ENCODE peak calls at places on chromosome X, in four cellular contexts. W is CD8-positive, alpha-beta memory T cell; D is PC-3; F is endodermal cell. Y is an unnamed sample. For H3K27me3, the result is how much of the 10 kb centered on the place peaks cover.

GRCh38 chrX:111869639-111870034 is 6.3 kb upstream of the TRPC5OS start:
- DNase-seq in W (no peak), D (peak), F (peak), Y (no peak)

GRCh38 chrX:131739823-131740222 is 195.9 kb downstream of the OR13H1 start:
- DNase-seq in W (no peak), D (no peak), F (no peak), Y (no peak)

GRCh38 chrX:72094894-72095293 is 36.8 kb downstream of the RTL5 start:
- DNase-seq in W (peak), D (no peak), F (peak), Y (peak)

GRCh38 chrX:23952984-23953907 is 45.4 kb downstream of the CXorf58 start:
- DNase-seq in W (peak), D (no peak), F (peak), Y (peak)

GRCh38 chrX:106415276-106415895 is 196.4 kb upstream of the RADX start:
- DNase-seq in W (no peak), D (peak), F (peak), Y (no peak)

GRCh38 chrX:108437354-108437753 is 868 bp downstream of the COL4A6 start:
- DNase-seq in W (no peak), D (no peak), F (no peak), Y (no peak)

GRCh38 chrX:31715675-31716074 is 643.8 kb upstream of the FTHL17 start:
- DNase-seq in W (no peak), D (peak), F (no peak), Y (no peak)

GRCh38 chrX:43510194-43510593 is 145.9 kb upstream of the MAOA start:
- DNase-seq in W (no peak), D (no peak), F (no peak), Y (no peak)

GRCh38 chrX:134692990-134693389 is 34.7 kb upstream of the PLAC1 start:
- DNase-seq in W (no peak), D (peak), F (no peak), Y (no peak)

GRCh38 chrX:22171287-22172060 is 101.2 kb upstream of the CBLL2 start:
- DNase-seq in W (no peak), D (peak), F (peak), Y (no peak)

GRCh38 chrX:132820675-132821074 is 137.8 kb downstream of the HS6ST2 start:
- DNase-seq in W (no peak), D (no peak), F (no peak), Y (no peak)

GRCh38 chrX:5775985-5776384 is 452.7 kb downstream of the NLGN4X start:
- DNase-seq in W (no peak), D (no peak), F (no peak), Y (no peak)

GRCh38 chrX:150680974-150681373 is 12.2 kb upstream of the MTMR1 start:
- DNase-seq in W (no peak), D (peak), F (peak), Y (no peak)

GRCh38 chrX:130772313-130773140 is 130.5 kb downstream of the ENOX2 start:
- DNase-seq in W (no peak), D (peak), F (no peak), Y (no peak)

GRCh38 chrX:48480142-48480541 is 4.1 kb downstream of the FTSJ1 start:
- DNase-seq in W (no peak), D (no peak), F (no peak), Y (no peak)

GRCh38 chrX:118272237-118272636 is 73.7 kb upstream of the WDR44 start:
- DNase-seq in W (no peak), D (peak), F (no peak), Y (no peak)

GRCh38 chrX:9383655-9384054 is 81.2 kb upstream of the TBL1X start:
- DNase-seq in W (no peak), D (no peak), F (no peak), Y (no peak)

GRCh38 chrX:48474127-48474526 is 1.9 kb upstream of the FTSJ1 start:
- DNase-seq in W (no peak), D (peak), F (no peak), Y (no peak)

GRCh38 chrX:39011454-39012204 is 210.4 kb downstream of the MID1IP1 start:
- DNase-seq in W (no peak), D (peak), F (no peak), Y (no peak)

GRCh38 chrX:21153503-21153902 is 220.7 kb upstream of the CNKSR2 start:
- DNase-seq in W (no peak), D (no peak), F (no peak), Y (no peak)

GRCh38 chrX:11461181-11462001 is 168.2 kb downstream of the AMELX start:
- DNase-seq in W (no peak), D (no peak), F (no peak), Y (no peak)

GRCh38 chrX:9171841-9172240 is 137.9 kb upstream of the FAM9B start:
- DNase-seq in W (no peak), D (peak), F (no peak), Y (no peak)

GRCh38 chrX:63713510-63713909 is 71.5 kb downstream of the ARHGEF9 start:
- DNase-seq in W (no peak), D (no peak), F (peak), Y (no peak)

GRCh38 chrX:11341274-11342256 is 48.4 kb downstream of the AMELX start:
- DNase-seq in W (no peak), D (peak), F (no peak), Y (peak)

GRCh38 chrX:45851434-45851991 is 650.8 kb upstream of the DIPK2B start:
- DNase-seq in W (peak), D (peak), F (peak), Y (no peak)

GRCh38 chrX:66633541-66633940 is 5.3 kb downstream of the EDA2R start:
- DNase-seq in W (no peak), D (no peak), F (no peak), Y (no peak)

GRCh38 chrX:128754130-128754529 is 701.9 kb upstream of the ACTRT1 start:
- DNase-seq in W (no peak), D (no peak), F (no peak), Y (no peak)

GRCh38 chrX:9785944-9786741 is at the start of gene SHROOM2:
- DNase-seq in W (no peak), D (peak), F (peak), Y (no peak)

GRCh38 chrX:108309144-108309543 is 129.1 kb downstream of the COL4A6 start:
- DNase-seq in W (no peak), D (peak), F (no peak), Y (no peak)

GRCh38 chrX:53715336-53715924 is 28.9 kb upstream of the HUWE1 start:
- DNase-seq in W (no peak), D (peak), F (no peak), Y (peak)

GRCh38 chrX:110287605-110288004 is 30.3 kb downstream of the AMMECR1 start:
- DNase-seq in W (no peak), D (no peak), F (no peak), Y (no peak)

GRCh38 chrX:113391875-113392274 is 551.2 kb upstream of the AMOT start:
- DNase-seq in W (no peak), D (no peak), F (no peak), Y (no peak)
- H3K27me3 ChIP-seq in W (under half), D (under half), F (under half), Y (under half)

DNA sequence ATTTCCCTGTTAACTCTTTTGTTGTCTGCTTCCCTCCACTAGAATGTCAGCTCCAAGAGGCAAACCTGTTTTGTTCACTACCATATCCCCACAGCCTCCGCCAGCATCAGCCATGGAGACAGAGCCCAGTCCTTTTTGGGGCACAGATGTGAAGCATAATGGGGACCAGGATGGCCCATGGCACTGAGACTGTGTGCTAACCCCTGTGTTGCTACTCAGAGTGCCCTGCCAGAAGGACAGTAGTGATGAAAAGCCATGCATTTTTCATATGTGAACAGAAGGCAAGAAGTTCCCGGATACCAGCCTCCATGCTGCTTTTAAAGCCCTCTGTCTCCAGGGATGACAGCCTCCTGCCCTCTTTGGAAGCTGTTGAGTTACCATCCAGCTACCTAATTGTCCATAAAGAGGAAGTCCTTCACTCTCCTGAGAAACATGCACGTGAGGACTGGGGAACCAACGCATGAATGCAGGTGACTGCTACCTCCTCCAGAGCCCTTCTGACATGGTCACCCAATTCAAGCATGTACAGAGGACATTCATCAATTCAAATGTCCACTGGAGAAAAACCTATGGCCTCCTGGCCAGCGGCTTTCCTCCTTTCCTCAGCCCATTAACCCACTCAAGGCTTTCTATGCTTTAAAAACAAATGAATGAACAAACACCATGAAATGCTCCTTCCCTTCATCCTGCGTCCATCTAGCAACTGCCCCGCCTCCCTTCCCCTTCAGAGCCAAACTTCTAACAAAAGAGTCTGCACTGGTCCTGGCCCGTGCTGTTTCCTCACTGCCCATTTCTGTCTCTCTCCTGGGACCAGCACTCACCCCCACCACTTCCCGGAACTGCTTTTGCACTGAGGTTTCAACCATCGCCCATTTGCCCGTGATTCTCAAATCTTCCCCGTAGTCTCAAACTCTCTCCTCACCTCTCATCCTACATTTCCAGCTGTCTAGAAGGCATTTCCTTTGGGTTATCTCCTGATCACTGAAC is 18.0 kb downstream of the PNMA6F start:
- DNase-seq in W (no peak), D (no peak), F (no peak), Y (no peak)
- H3K27me3 ChIP-seq in W (under half), D (under half), F (under half), Y (under half)

GRCh38 chrX:17291141-17291900 is 83.7 kb upstream of the NHS start:
- DNase-seq in W (no peak), D (peak), F (no peak), Y (no peak)
- H3K27me3 ChIP-seq in W (under half), D (under half), F (under half), Y (under half)

GRCh38 chrX:68697465-68698125 is 50.1 kb downstream of the STARD8 start:
- DNase-seq in W (no peak), D (no peak), F (no peak), Y (no peak)

GRCh38 chrX:68696267-68696666 is 48.8 kb downstream of the STARD8 start:
- DNase-seq in W (no peak), D (no peak), F (no peak), Y (no peak)

GRCh38 chrX:68697036-68697435 is 49.6 kb downstream of the STARD8 start:
- DNase-seq in W (no peak), D (no peak), F (no peak), Y (no peak)

GRCh38 chrX:68699960-68700746 is 52.7 kb downstream of the STARD8 start:
- DNase-seq in W (no peak), D (no peak), F (no peak), Y (no peak)

GRCh38 chrX:68698955-68699354 is 51.5 kb downstream of the STARD8 start:
- DNase-seq in W (no peak), D (no peak), F (peak), Y (no peak)
- H3K27me3 ChIP-seq in W (under half), D (under half), F (under half), Y (under half)

GRCh38 chrX:25022499-25023325 is 6.9 kb upstream of the ARX start:
- DNase-seq in W (no peak), D (no peak), F (peak), Y (no peak)

GRCh38 chrX:25021132-25021498 is 5.3 kb upstream of the ARX start:
- DNase-seq in W (no peak), D (no peak), F (no peak), Y (no peak)

GRCh38 chrX:25020391-25021131 is 4.8 kb upstream of the ARX start:
- DNase-seq in W (no peak), D (no peak), F (peak), Y (peak)

GRCh38 chrX:25025615-25026014 is 9.8 kb upstream of the ARX start:
- DNase-seq in W (no peak), D (no peak), F (no peak), Y (no peak)

GRCh38 chrX:25023908-25024307 is 8.1 kb upstream of the ARX start:
- DNase-seq in W (no peak), D (no peak), F (no peak), Y (no peak)
- H3K27me3 ChIP-seq in W (under half), D (under half), F (half or more), Y (under half)

GRCh38 chrX:145821898-145822567 is 4.4 kb downstream of the SLITRK2 start:
- DNase-seq in W (no peak), D (no peak), F (peak), Y (no peak)
- H3K27me3 ChIP-seq in W (under half), D (half or more), F (under half), Y (under half)

GRCh38 chrX:113269203-113269602 is 428.6 kb upstream of the AMOT start:
- DNase-seq in W (no peak), D (no peak), F (no peak), Y (no peak)
- H3K27me3 ChIP-seq in W (under half), D (under half), F (under half), Y (under half)

GRCh38 chrX:65574356-65574755 is 39.8 kb upstream of the LAS1L start:
- DNase-seq in W (no peak), D (no peak), F (no peak), Y (no peak)

GRCh38 chrX:65576160-65576559 is 41.6 kb upstream of the LAS1L start:
- DNase-seq in W (no peak), D (no peak), F (no peak), Y (no peak)

GRCh38 chrX:65578346-65578745 is 43.8 kb upstream of the LAS1L start:
- DNase-seq in W (no peak), D (no peak), F (no peak), Y (no peak)

GRCh38 chrX:65575024-65575423 is 40.4 kb upstream of the LAS1L start:
- DNase-seq in W (no peak), D (peak), F (no peak), Y (no peak)

DNA sequence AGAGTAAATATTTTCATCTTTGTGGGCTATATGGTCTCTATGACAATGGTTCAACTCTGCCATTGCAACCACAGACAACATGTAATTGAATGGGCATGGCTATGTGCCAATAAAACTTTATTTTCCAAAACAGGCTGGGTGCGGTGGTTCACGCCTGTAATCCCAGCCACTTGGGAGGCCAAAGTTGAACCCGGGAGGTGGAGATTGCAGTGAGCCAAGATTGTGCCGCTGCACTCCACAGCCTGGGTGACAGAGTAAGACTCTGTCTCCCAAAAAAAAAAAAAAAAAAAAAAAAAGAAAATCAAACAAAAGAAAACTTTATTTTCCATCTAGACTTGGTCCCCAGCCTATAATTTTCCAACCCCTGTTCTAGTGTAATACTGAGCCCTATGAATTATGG is 38.4 kb upstream of the LAS1L start:
- DNase-seq in W (no peak), D (no peak), F (no peak), Y (no peak)
- H3K27me3 ChIP-seq in W (under half), D (under half), F (under half), Y (under half)